ENCODE peak calls at places on chromosomes 1 and 21, in five cellular contexts. H, F, U, L and Y are unnamed samples.

GRCh38 chr1:192108143-192108542 is 50.1 kb upstream of the RGS18 start:
- DNase-seq in F (no peak), U (no peak), H (no peak), L (no peak), Y (no peak)

GRCh38 chr1:58597076-58597475 is 20.0 kb upstream of the TACSTD2 start:
- DNase-seq in L (no peak), F (no peak), H (no peak), U (no peak), Y (no peak)

GRCh38 chr1:63323866-63324778 is 1.8 kb downstream of the FOXD3 start:
- DNase-seq in U (no peak), F (peak; percentile 81), H (no peak), L (no peak), Y (no peak)

GRCh38 chr1:226939439-226940028 is 560 bp upstream of the COQ8A start:
- DNase-seq in L (peak; percentile 73), H (peak; percentile 45), F (peak; percentile 74), U (no peak), Y (no peak)

GRCh38 chr1:171081220-171081993 is 9.3 kb upstream of the FMO3 start:
- DNase-seq in H (peak; percentile 53), L (no peak), F (peak; percentile 23), U (peak; percentile 4), Y (peak; percentile 14)

GRCh38 chr21:26405071-26405470 is 168.0 kb downstream of the CYYR1 start:
- DNase-seq in U (no peak), F (no peak), L (no peak), H (peak; percentile 39), Y (no peak)

GRCh38 chr21:35485364-35485763 is 436.3 kb upstream of the RUNX1 start:
- DNase-seq in H (no peak), L (no peak), U (no peak), F (no peak), Y (no peak)

GRCh38 chr1:7993593-7994479 is 32.3 kb downstream of the ERRFI1 start:
- DNase-seq in U (no peak), L (no peak), H (no peak), F (no peak), Y (no peak)

GRCh38 chr1:202143768-202144509 is 598 bp downstream of the ARL8A start:
- DNase-seq in F (peak; percentile 62), H (no peak), L (peak; percentile 51), U (no peak), Y (peak; percentile 80)

GRCh38 chr1:228401782-228402637 is 4.6 kb downstream of the TRIM11 start:
- DNase-seq in U (no peak), F (no peak), H (no peak), L (no peak), Y (no peak)

GRCh38 chr1:166258017-166258416 is 91.2 kb upstream of the FAM78B start:
- DNase-seq in F (no peak), H (no peak), L (no peak), U (no peak), Y (peak; percentile 10)

GRCh38 chr1:222817529-222817928 is 2.7 kb downstream of the DISP1 start:
- DNase-seq in H (peak; percentile 85), F (no peak), U (no peak), L (no peak), Y (peak; percentile 8)

GRCh38 chr21:17688912-17689874 is 76.5 kb upstream of the BTG3 start:
- DNase-seq in U (peak; percentile 57), F (no peak), L (peak; percentile 28), H (peak; percentile 97), Y (peak; percentile 5)

GRCh38 chr1:203493901-203494300 is at the start of gene OPTC:
- DNase-seq in H (no peak), F (peak; percentile 20), L (no peak), U (no peak), Y (no peak)

GRCh38 chr1:51072040-51072439 is 30.0 kb upstream of the C1orf185 start:
- DNase-seq in L (no peak), F (no peak), H (peak; percentile 60), U (no peak), Y (no peak)

GRCh38 chr1:17370618-17371017 is 1.4 kb upstream of the PADI6 start:
- DNase-seq in H (peak; percentile 70), F (no peak), L (no peak), U (no peak), Y (peak; percentile 28)

GRCh38 chr1:203402609-203403337 is 51.9 kb upstream of the FMOD start:
- DNase-seq in H (peak; percentile 83), U (no peak), L (no peak), F (no peak), Y (peak; percentile 72)

GRCh38 chr1:198024782-198025181 is 107.6 kb downstream of the LHX9 start:
- DNase-seq in L (no peak), F (no peak), U (no peak), H (peak; percentile 82), Y (no peak)

GRCh38 chr21:31666445-31667010 is 7.0 kb downstream of the SOD1 start:
- DNase-seq in F (no peak), H (no peak), L (no peak), U (no peak), Y (no peak)

GRCh38 chr1:27563407-27564263 is 40.3 kb downstream of the AHDC1 start:
- DNase-seq in F (no peak), U (peak; percentile 49), L (peak; percentile 93), H (no peak), Y (no peak)

GRCh38 chr1:6354659-6355317 is 38.8 kb downstream of the ACOT7 start:
- DNase-seq in H (no peak), L (no peak), U (no peak), F (no peak), Y (no peak)

GRCh38 chr1:18110598-18110939 is 3.0 kb downstream of the IGSF21 start:
- DNase-seq in F (peak; percentile 45), L (no peak), U (no peak), H (no peak), Y (no peak)

GRCh38 chr1:53769780-53770179 is 30.8 kb upstream of the GLIS1 start:
- DNase-seq in F (no peak), L (no peak), U (no peak), H (no peak), Y (no peak)

GRCh38 chr21:42830456-42831455 is 48.6 kb downstream of the WDR4 start:
- DNase-seq in H (no peak), U (no peak), L (no peak), F (no peak), Y (peak; percentile 46)

GRCh38 chr1:25819496-25820246 is at the start of gene MTFR1L:
- DNase-seq in U (peak; percentile 89), F (peak; percentile 86), L (peak; percentile 94), H (peak; percentile 89), Y (peak; percentile 91)

GRCh38 chr1:157274698-157275534 is 136.7 kb upstream of the ETV3 start:
- DNase-seq in L (peak; percentile 15), U (peak; percentile 12), F (no peak), H (peak; percentile 39), Y (no peak)

GRCh38 chr1:94579876-94580294 is 38.3 kb upstream of the F3 start:
- DNase-seq in H (peak; percentile 98), F (no peak), L (no peak), U (peak; percentile 81), Y (no peak)

GRCh38 chr1:53544731-53545515 is 85.7 kb downstream of the DMRTB1 start:
- DNase-seq in L (no peak), U (no peak), H (no peak), F (no peak), Y (no peak)

GRCh38 chr1:70093250-70093975 is 112.0 kb downstream of the LRRC40 start:
- DNase-seq in F (no peak), U (no peak), H (no peak), L (no peak), Y (no peak)

GRCh38 chr1:10733967-10734366 is 62.5 kb downstream of the CASZ1 start:
- DNase-seq in H (peak; percentile 13), F (peak; percentile 53), L (no peak), U (no peak), Y (no peak)

GRCh38 chr1:72845981-72846380 is 563.6 kb upstream of the NEGR1 start:
- DNase-seq in U (no peak), L (no peak), F (no peak), H (no peak), Y (no peak)

GRCh38 chr1:240765732-240766363 is 153.9 kb upstream of the GREM2 start:
- DNase-seq in U (peak; percentile 56), F (peak; percentile 14), H (peak; percentile 7), L (no peak), Y (no peak)

GRCh38 chr1:209427277-209427676 is 156.2 kb upstream of the CAMK1G start:
- DNase-seq in F (no peak), L (no peak), H (peak; percentile 61), U (no peak), Y (no peak)

GRCh38 chr1:214823311-214824117 is 220.5 kb downstream of the CENPF start:
- DNase-seq in F (no peak), H (no peak), U (no peak), L (no peak), Y (peak; percentile 12)
- TF ChIP-seq CTCF in F (peak; percentile 33), H (no peak), U (no peak), L (no peak), Y (peak; percentile 21)

GRCh38 chr1:239763850-239764249 is 327.8 kb upstream of the FMN2 start:
- DNase-seq in U (no peak), H (no peak), F (no peak), L (no peak), Y (peak; percentile 30)
- TF ChIP-seq CTCF in U (no peak), H (no peak), F (no peak), L (no peak), Y (peak; percentile 21)

DNA sequence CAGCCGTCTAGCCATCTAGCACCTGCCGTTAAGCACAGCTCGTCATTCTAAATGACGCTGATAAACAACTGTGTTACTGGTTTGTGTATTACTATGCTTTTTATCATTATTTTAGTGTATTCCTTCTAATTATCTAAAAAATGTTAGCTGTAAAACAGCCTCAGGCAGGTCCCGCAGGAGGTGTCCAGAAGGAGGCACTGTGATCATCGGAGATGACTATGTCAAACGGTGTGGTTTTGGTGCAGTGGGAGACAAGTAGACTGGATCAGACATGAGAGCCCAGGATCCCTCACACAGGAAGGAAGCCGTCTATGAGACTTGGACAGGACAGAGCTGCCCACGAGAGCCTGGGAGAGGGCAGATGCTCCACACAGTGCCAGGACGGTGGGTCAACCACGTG is 55.3 kb upstream of the COL6A1 start:
- DNase-seq in H (no peak), L (no peak), F (no peak), U (no peak), Y (no peak)
- TF ChIP-seq CTCF in H (no peak), L (no peak), F (no peak), U (no peak), Y (no peak)

GRCh38 chr1:194028002-194028401 is 841.6 kb upstream of the B3GALT2 start:
- DNase-seq in L (no peak), F (no peak), U (no peak), H (peak; percentile 1), Y (no peak)
- TF ChIP-seq CTCF in L (no peak), F (no peak), U (no peak), H (no peak), Y (no peak)

GRCh38 chr1:14553711-14554110 is 44.8 kb upstream of the KAZN start:
- DNase-seq in F (no peak), U (no peak), H (no peak), L (no peak), Y (no peak)

GRCh38 chr1:14549897-14550635 is 48.4 kb upstream of the KAZN start:
- DNase-seq in U (no peak), H (no peak), F (no peak), L (no peak), Y (no peak)

GRCh38 chr1:14552246-14552970 is 46.1 kb upstream of the KAZN start:
- DNase-seq in L (no peak), H (no peak), U (no peak), F (peak; percentile 13), Y (no peak)
- TF ChIP-seq CTCF in L (no peak), H (no peak), U (no peak), F (no peak), Y (no peak)